ENCODE peak calls at places on chromosomes 16 and 17, in six cellular contexts. G is lung, R is fibroblast of the aortic adventitia, K is mucosa of descending colon, I is IMR-90, U is tibial artery. C is an unnamed sample.

GRCh38 chr17:4318596-4318995 is 47.9 kb downstream of the UBE2G1 start:
- DNase-seq in I (peak), R (no peak), K (no peak), U (no peak), G (no peak), C (no peak)

GRCh38 chr16:5066511-5066910 is 755 bp upstream of the C16orf89 start:
- DNase-seq in K (no peak), U (no peak), I (no peak), R (no peak), G (no peak), C (no peak)

GRCh38 chr17:46942441-46943217 is 19.7 kb downstream of the GOSR2 start:
- DNase-seq in K (no peak), U (peak), G (peak), I (peak), R (peak), C (no peak)

GRCh38 chr16:15765880-15766279 is 90.9 kb downstream of the MYH11 start:
- DNase-seq in I (peak), G (no peak), R (peak), U (no peak), K (no peak), C (no peak)

GRCh38 chr16:3092501-3092991 is 6.5 kb downstream of the ZSCAN10 start:
- DNase-seq in K (peak), I (no peak), U (no peak), G (no peak), R (no peak), C (no peak)

GRCh38 chr17:72580321-72581127 is 459.7 kb downstream of the SOX9 start:
- DNase-seq in U (no peak), R (no peak), G (peak), K (no peak), I (no peak), C (peak)

GRCh38 chr16:71899171-71899570 is 3.8 kb downstream of the IST1 start:
- DNase-seq in K (no peak), I (no peak), R (no peak), U (no peak), G (no peak), C (no peak)

GRCh38 chr17:65131946-65132345 is 5.2 kb upstream of the RGS9 start:
- DNase-seq in I (peak), U (no peak), R (peak), G (no peak), K (no peak), C (no peak)

GRCh38 chr17:29549169-29549935 is 17.5 kb downstream of the ABHD15 start:
- DNase-seq in U (no peak), R (peak), G (no peak), I (peak), K (no peak), C (no peak)

GRCh38 chr17:50440172-50440837 is 14.3 kb downstream of the ACSF2 start:
- DNase-seq in K (peak), R (no peak), G (peak), I (no peak), U (no peak), C (no peak)

GRCh38 chr17:74585711-74586110 is 6.4 kb downstream of the CD300LD start:
- DNase-seq in K (no peak), U (no peak), R (no peak), G (no peak), I (no peak), C (no peak)

GRCh38 chr16:56589141-56590039 is at the start of gene MT3:
- DNase-seq in K (peak), U (no peak), R (no peak), I (no peak), G (no peak), C (no peak)

GRCh38 chr17:40547079-40547784 is 18.0 kb downstream of the CCR7 start:
- DNase-seq in R (no peak), I (no peak), K (peak), G (peak), U (peak), C (no peak)

GRCh38 chr17:75525806-75526554 is 483 bp downstream of the LLGL2 start:
- DNase-seq in G (peak), K (peak), I (no peak), R (no peak), U (no peak), C (no peak)

GRCh38 chr16:74608944-74609343 is 2.0 kb upstream of the GLG1 start:
- DNase-seq in R (no peak), K (no peak), U (no peak), G (no peak), I (no peak), C (no peak)

GRCh38 chr16:79081292-79082066 is 519.1 kb downstream of the MAF start:
- DNase-seq in U (no peak), R (no peak), G (no peak), I (no peak), K (no peak), C (no peak)

GRCh38 chr17:50949128-50950001 is 83.2 kb upstream of the TOB1 start:
- DNase-seq in I (no peak), K (peak), U (no peak), R (no peak), G (no peak), C (no peak)

GRCh38 chr16:19389246-19389645 is 28.4 kb upstream of the TMC5 start:
- DNase-seq in G (peak), R (peak), K (peak), U (no peak), I (no peak), C (no peak)

GRCh38 chr17:7046127-7046724 is 2.3 kb upstream of the SLC16A11 start:
- DNase-seq in G (peak), U (no peak), K (peak), I (no peak), R (no peak), C (no peak)

GRCh38 chr16:79054593-79054992 is 545.9 kb downstream of the MAF start:
- DNase-seq in U (no peak), I (no peak), G (no peak), R (no peak), K (no peak), C (no peak)

GRCh38 chr16:25095636-25096035 is 15.9 kb upstream of the LCMT1 start:
- DNase-seq in I (no peak), U (no peak), K (no peak), R (no peak), G (no peak), C (no peak)

GRCh38 chr16:89140401-89140800 is 31.1 kb upstream of the CDH15 start:
- DNase-seq in R (no peak), U (no peak), K (peak), G (no peak), I (no peak), C (no peak)

GRCh38 chr16:35252356-35252936 is 1793.0 kb downstream of the TP53TG3F start:
- DNase-seq in R (peak), K (no peak), U (no peak), G (no peak), I (peak), C (no peak)

GRCh38 chr17:75707096-75707720 is 14.1 kb upstream of the ITGB4 start:
- DNase-seq in I (no peak), U (peak), K (no peak), G (peak), R (peak), C (no peak)

GRCh38 chr16:27972500-27972899 is 91.0 kb downstream of the GSG1L start:
- DNase-seq in U (no peak), K (no peak), G (no peak), R (peak), I (peak), C (peak)

GRCh38 chr17:54172096-54172495 is 349.4 kb downstream of the KIF2B start:
- DNase-seq in U (no peak), R (no peak), I (no peak), G (no peak), K (no peak), C (no peak)

GRCh38 chr16:11423315-11424117 is 78.3 kb downstream of the RMI2 start:
- DNase-seq in R (no peak), I (no peak), G (no peak), K (no peak), U (no peak), C (no peak)

GRCh38 chr16:54931041-54931756 is 534 bp downstream of the IRX5 start:
- DNase-seq in I (no peak), K (no peak), R (peak), U (no peak), G (no peak), C (no peak)

GRCh38 chr17:8212312-8213180 is 2.2 kb upstream of the AURKB start:
- DNase-seq in R (no peak), I (no peak), G (no peak), K (no peak), U (no peak), C (no peak)

GRCh38 chr16:90050969-90051368 is 26.2 kb downstream of the PRDM7 start:
- DNase-seq in K (no peak), U (no peak), G (no peak), R (no peak), I (no peak), C (no peak)

GRCh38 chr16:17312100-17312732 is 158.5 kb downstream of the XYLT1 start:
- DNase-seq in I (no peak), K (peak), R (no peak), U (no peak), G (no peak), C (no peak)

GRCh38 chr17:17935321-17936271 is 36.6 kb downstream of the TOM1L2 start:
- DNase-seq in U (peak), G (no peak), R (peak), K (no peak), I (peak), C (peak)

GRCh38 chr16:77877712-77878111 is 89.3 kb downstream of the VAT1L start:
- DNase-seq in I (peak), G (no peak), R (peak), U (no peak), K (no peak), C (peak)

GRCh38 chr17:63399856-63400255 is 46.2 kb downstream of the CYB561 start:
- DNase-seq in I (peak), U (peak), R (peak), K (peak), G (peak), C (no peak)

GRCh38 chr17:78748730-78749317 is 33.2 kb downstream of the CYTH1 start:
- DNase-seq in U (peak), G (peak), K (peak), I (peak), R (peak), C (no peak)

GRCh38 chr16:83952587-83952939 is 477 bp upstream of the OSGIN1 start:
- DNase-seq in U (no peak), K (no peak), G (peak), R (peak), I (no peak), C (no peak)

GRCh38 chr16:28003923-28004322 is 59.6 kb downstream of the GSG1L start:
- DNase-seq in K (no peak), I (no peak), R (no peak), G (no peak), U (no peak), C (no peak)

GRCh38 chr16:2243781-2244180 is 7.5 kb downstream of the DNASE1L2 start:
- DNase-seq in I (no peak), U (no peak), G (no peak), R (no peak), K (no peak), C (no peak)

DNA sequence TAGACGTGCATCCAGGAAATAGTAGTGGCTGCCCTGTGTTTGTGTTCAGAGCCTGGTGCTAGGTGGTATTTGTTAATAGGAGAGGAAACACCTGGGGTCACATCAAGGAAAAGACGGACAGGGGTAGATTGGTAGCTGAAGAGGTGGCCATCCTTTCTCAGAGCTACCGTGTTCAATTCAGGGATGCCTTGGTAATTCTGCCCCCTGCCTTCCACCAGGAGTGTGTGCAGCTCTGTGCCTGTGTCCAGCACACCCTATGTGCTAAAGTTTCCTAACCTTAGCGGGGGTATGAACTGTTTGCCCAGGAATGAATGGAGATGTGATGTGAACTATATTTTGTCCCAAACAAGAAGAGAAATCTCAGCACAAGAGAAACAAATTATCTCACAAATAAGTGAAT is 174.1 kb upstream of the MPHOSPH6 start:
- DNase-seq in U (no peak), G (no peak), R (no peak), K (no peak), I (no peak), C (no peak)
- TF ChIP-seq CTCF in U (peak), G (peak), R (no peak), K (no peak), I (no peak), C (peak)

DNA sequence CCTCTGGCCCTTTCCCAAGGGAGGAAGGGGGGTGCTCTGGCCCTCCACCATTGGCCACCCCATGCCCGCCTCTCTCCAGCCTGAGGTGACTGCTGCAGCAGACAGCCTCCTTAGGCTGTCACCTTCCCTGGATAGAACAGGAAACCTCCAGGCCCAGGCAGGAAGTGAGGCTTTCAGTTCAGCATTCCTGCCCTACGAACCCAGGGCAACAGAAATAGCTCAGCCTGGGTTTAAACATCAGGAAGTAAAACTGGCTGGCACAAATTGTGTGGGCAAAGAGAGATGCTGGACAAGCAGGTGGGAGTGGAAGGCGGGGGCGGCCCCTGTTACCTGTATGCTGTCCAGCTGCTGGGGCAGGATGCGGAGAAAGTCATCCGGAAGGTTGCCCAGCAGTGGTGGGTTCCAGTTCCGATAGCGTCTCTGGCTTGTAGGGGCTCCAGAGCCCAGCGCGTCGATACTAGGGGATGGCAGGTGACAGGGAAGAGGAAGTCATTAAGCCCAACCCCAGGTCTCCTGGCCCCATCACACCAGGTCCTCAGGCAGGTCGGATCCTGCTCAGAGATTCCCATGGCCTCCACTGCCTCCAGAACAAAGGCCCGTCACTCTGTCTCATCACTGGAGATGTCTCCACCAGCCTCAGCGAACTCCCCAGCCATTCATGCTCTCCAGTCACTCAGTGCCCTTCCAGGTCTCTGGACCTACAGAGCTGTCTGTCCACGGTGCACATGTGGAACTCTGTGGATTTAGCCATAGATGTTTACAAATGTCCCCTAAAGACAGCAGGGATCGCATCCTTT is 23.6 kb upstream of the MRPS23 start:
- DNase-seq in U (no peak), G (no peak), R (no peak), K (peak), I (no peak), C (no peak)
- H3K4me3 ChIP-seq in U (no peak), G (no peak), R (no peak), K (no peak), I (no peak), C (no peak)

GRCh38 chr17:9890124-9890523 is 14.9 kb downstream of the RCVRN start:
- DNase-seq in G (no peak), I (no peak), R (no peak), K (no peak), U (no peak), C (no peak)
- TF ChIP-seq CTCF in G (peak), I (peak), R (no peak), K (no peak), U (peak), C (peak)

GRCh38 chr16:610513-611381 is 20.0 kb upstream of the WFIKKN1 start:
- DNase-seq in R (no peak), K (peak), U (no peak), G (peak), I (no peak), C (no peak)
- H3K4me3 ChIP-seq in R (no peak), K (no peak), U (no peak), G (no peak), I (no peak), C (no peak)

DNA sequence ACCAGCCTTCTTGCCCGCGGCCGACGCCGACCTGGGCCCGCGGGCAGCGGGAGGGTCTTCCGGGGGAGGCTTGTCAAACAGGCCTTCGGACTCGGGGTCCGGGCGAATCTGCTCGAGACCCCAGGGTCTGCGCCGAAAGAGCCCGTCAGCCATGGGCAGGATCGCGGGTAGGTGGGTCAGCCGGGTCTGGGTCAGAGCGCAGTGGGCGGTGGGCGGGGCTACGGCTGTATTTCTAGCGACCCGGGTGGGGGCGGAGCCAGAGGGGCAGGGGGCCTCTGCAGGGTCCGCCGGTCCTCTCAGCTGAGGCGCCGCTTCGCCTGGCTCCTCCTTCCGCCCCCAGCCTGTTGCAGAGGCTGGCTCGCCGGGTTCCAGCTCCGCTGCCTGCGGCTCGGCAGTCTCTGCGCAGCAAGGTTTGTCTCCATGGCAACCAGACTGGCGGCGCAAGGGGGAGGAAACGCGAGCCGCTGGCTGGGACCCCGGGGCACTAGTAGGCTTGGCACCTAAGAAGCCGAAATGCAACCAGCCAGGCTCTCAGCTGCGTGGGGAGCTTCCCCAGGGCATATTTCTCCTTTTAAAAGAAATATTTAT is 14.5 kb downstream of the MIS12 start:
- DNase-seq in U (peak), G (no peak), K (peak), I (peak), R (peak), C (peak)
- TF ChIP-seq CTCF in U (no peak), G (no peak), K (no peak), I (no peak), R (no peak), C (no peak)

DNA sequence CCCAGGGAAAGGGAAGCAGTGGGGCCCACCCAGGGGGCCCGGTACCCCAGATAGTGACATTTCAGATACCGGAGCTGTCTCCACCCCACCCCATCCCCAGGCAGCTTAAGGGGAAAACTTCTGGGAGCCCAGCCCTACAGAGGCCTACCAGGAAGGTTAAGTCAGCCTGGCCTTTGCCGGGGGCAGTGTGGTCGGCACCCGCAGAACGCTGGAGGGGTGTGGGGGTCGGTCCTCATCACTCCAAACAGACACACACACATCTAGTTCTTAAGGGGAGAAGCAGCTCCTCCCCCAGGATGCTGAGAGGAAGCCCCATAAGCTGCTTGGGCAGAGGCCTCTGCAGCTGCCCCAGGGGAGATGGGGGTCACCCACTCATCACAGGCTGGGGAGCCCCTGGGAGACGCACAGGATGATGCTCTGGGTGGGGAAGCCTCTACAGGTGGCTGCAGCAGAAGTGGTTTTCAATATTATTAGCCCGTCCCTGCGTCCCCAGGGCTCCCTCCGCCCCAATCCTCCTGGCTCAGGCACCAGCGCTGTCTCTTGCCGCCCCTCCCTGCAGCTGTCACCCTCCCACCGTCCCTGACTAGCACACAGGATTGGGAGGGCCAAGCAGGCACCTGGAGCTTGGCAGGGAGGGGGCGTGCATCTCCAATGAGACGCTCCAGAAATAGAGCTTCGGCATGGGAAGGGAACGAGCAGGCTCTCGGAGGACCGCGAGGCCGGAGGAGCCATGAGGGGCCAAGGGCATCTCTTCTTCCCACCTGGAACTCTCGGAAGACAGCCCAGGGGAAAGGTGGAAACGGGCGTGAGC is 1.4 kb upstream of the ABR start:
- DNase-seq in U (no peak), G (no peak), I (no peak), K (peak), R (no peak), C (no peak)
- H3K4me3 ChIP-seq in U (no peak), G (no peak), I (no peak), K (no peak), R (no peak), C (no peak)

GRCh38 chr17:45034599-45034998 is 16.8 kb downstream of the DCAKD start:
- DNase-seq in K (no peak), I (no peak), G (no peak), R (no peak), U (no peak), C (no peak)
- TF ChIP-seq CTCF in K (no peak), I (no peak), G (no peak), R (no peak), U (no peak), C (no peak)

DNA sequence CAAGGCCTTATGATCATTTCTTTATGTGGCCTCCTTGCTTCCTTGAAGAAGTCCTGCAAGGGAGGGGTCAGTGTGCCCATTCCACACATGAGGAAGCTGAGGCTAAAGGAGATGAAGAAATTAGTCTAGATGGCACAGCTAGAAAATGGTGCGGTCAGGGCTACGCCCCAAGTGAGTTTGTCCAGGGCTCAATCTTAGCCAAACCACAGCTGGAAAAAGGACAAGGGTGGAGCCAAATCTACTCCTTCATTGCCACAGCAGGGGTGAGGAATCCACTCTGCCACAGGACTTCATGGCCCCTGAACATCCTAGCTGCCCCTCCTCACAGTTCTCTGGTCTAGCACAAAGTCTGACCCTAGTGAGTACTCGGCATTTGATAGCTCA is 16.2 kb downstream of the BEAN1 start:
- DNase-seq in U (no peak), R (peak), I (no peak), G (no peak), K (no peak), C (no peak)
- H3K4me3 ChIP-seq in U (no peak), R (no peak), I (no peak), G (no peak), K (no peak), C (no peak)

C was measured in kidney epithelial cell.